ENCODE peak calls at places on chromosomes 2 and 18, in six cellular contexts. One of them, this sample, is unnamed.

GRCh38 chr18:32576296-32576916 is 105.7 kb upstream of the GAREM1 start:
- DNase-seq in T-helper 17 cell: no peak
- DNase-seq in psoas muscle: no peak
- DNase-seq in Caco-2: peak; percentile 2
- DNase-seq in endothelial cell of umbilical vein: peak; percentile 25
- DNase-seq in spleen: no peak
- DNase-seq in this sample: no peak

GRCh38 chr18:31603335-31603734 is 11.7 kb downstream of the TTR start:
- DNase-seq in T-helper 17 cell: no peak
- DNase-seq in psoas muscle: no peak
- DNase-seq in Caco-2: no peak
- DNase-seq in endothelial cell of umbilical vein: no peak
- DNase-seq in spleen: no peak
- DNase-seq in this sample: no peak

GRCh38 chr2:215528555-215528954 is 92.7 kb upstream of the FN1 start:
- DNase-seq in T-helper 17 cell: no peak
- DNase-seq in psoas muscle: no peak
- DNase-seq in Caco-2: no peak
- DNase-seq in endothelial cell of umbilical vein: peak; percentile 98
- DNase-seq in spleen: no peak
- DNase-seq in this sample: no peak

GRCh38 chr2:27622921-27623384 is 5.9 kb downstream of the CCDC121 start:
- DNase-seq in T-helper 17 cell: no peak
- DNase-seq in psoas muscle: no peak
- DNase-seq in Caco-2: no peak
- DNase-seq in endothelial cell of umbilical vein: peak; percentile 5
- DNase-seq in spleen: no peak
- DNase-seq in this sample: no peak

GRCh38 chr2:148704247-148704646 is 59.7 kb downstream of the EPC2 start:
- DNase-seq in T-helper 17 cell: no peak
- DNase-seq in psoas muscle: no peak
- DNase-seq in Caco-2: no peak
- DNase-seq in endothelial cell of umbilical vein: no peak
- DNase-seq in spleen: no peak
- DNase-seq in this sample: no peak

GRCh38 chr2:69082430-69082997 is 69.5 kb downstream of the ANTXR1 start:
- DNase-seq in T-helper 17 cell: no peak
- DNase-seq in psoas muscle: no peak
- DNase-seq in Caco-2: no peak
- DNase-seq in endothelial cell of umbilical vein: peak; percentile 87
- DNase-seq in spleen: no peak
- DNase-seq in this sample: no peak

GRCh38 chr2:190844700-190845410 is 35.8 kb upstream of the GLS start:
- DNase-seq in T-helper 17 cell: no peak
- DNase-seq in psoas muscle: no peak
- DNase-seq in Caco-2: no peak
- DNase-seq in endothelial cell of umbilical vein: no peak
- DNase-seq in spleen: no peak
- DNase-seq in this sample: no peak

GRCh38 chr2:70801607-70802263 is 11.3 kb upstream of the FIGLA start:
- DNase-seq in T-helper 17 cell: no peak
- DNase-seq in psoas muscle: no peak
- DNase-seq in Caco-2: no peak
- DNase-seq in endothelial cell of umbilical vein: no peak
- DNase-seq in spleen: no peak
- DNase-seq in this sample: no peak

GRCh38 chr2:207711750-207712487 is 479 bp downstream of the CCNYL1 start:
- DNase-seq in T-helper 17 cell: no peak
- DNase-seq in psoas muscle: peak; percentile 50
- DNase-seq in Caco-2: no peak
- DNase-seq in endothelial cell of umbilical vein: peak; percentile 55
- DNase-seq in spleen: peak; percentile 95
- DNase-seq in this sample: peak; percentile 76

GRCh38 chr2:240806459-240806858 is 13.6 kb downstream of the KIF1A start:
- DNase-seq in T-helper 17 cell: no peak
- DNase-seq in psoas muscle: no peak
- DNase-seq in Caco-2: no peak
- DNase-seq in endothelial cell of umbilical vein: no peak
- DNase-seq in spleen: no peak
- DNase-seq in this sample: no peak

GRCh38 chr18:37658894-37659293 is 93.3 kb upstream of the CELF4 start:
- DNase-seq in T-helper 17 cell: no peak
- DNase-seq in psoas muscle: no peak
- DNase-seq in Caco-2: no peak
- DNase-seq in endothelial cell of umbilical vein: no peak
- DNase-seq in spleen: no peak
- DNase-seq in this sample: no peak

GRCh38 chr2:576292-576691 is 100.9 kb downstream of the TMEM18 start:
- DNase-seq in T-helper 17 cell: no peak
- DNase-seq in psoas muscle: no peak
- DNase-seq in Caco-2: no peak
- DNase-seq in endothelial cell of umbilical vein: no peak
- DNase-seq in spleen: no peak
- DNase-seq in this sample: no peak

GRCh38 chr2:575030-575727 is 102.0 kb downstream of the TMEM18 start:
- DNase-seq in T-helper 17 cell: no peak
- DNase-seq in psoas muscle: no peak
- DNase-seq in Caco-2: no peak
- DNase-seq in endothelial cell of umbilical vein: no peak
- DNase-seq in spleen: no peak
- DNase-seq in this sample: no peak

GRCh38 chr2:573025-573424 is 104.2 kb downstream of the TMEM18 start:
- DNase-seq in T-helper 17 cell: no peak
- DNase-seq in psoas muscle: no peak
- DNase-seq in Caco-2: no peak
- DNase-seq in endothelial cell of umbilical vein: no peak
- DNase-seq in spleen: no peak
- DNase-seq in this sample: no peak

GRCh38 chr2:575728-576237 is 101.4 kb downstream of the TMEM18 start:
- DNase-seq in T-helper 17 cell: no peak
- DNase-seq in psoas muscle: no peak
- DNase-seq in Caco-2: no peak
- DNase-seq in endothelial cell of umbilical vein: no peak
- DNase-seq in spleen: no peak
- DNase-seq in this sample: no peak

DNA sequence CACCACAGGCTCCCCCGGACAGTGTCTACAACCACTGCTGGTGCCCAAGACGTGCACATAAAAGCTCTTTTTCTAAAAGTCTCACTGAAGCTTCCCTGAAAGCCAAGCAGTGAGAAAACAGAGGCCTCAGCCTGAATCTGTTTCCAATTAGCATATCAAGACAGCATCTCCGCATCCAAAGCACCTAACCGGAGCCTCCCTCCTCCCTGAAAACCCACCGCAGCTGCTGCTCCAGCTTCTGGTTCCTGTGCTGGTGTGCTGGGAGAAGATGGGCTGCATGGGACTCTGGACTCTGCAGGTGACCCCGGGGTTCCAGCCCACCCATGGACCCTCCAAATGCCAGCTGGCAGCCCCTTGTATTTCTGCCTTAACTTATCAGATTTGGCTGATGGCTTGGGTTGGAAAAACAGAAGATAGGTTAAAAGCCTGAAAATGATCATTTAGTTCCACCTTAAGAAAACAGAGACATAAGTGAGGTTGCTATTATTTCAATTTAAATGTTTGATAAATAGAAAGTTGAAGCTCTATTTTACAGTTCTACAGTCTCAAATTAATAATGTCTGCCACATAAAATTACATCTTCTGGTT is 103.3 kb downstream of the TMEM18 start:
- DNase-seq in T-helper 17 cell: no peak
- DNase-seq in psoas muscle: no peak
- DNase-seq in Caco-2: no peak
- DNase-seq in endothelial cell of umbilical vein: no peak
- DNase-seq in spleen: no peak
- DNase-seq in this sample: no peak
- H3K9me3 ChIP-seq in T-helper 17 cell: peaks cover 3% of the 10 kb centered on the region
- H3K9me3 ChIP-seq in psoas muscle: peaks cover 25% of the 10 kb centered on the region
- H3K9me3 ChIP-seq in Caco-2: peaks cover 4% of the 10 kb centered on the region
- H3K9me3 ChIP-seq in endothelial cell of umbilical vein: peaks cover 2% of the 10 kb centered on the region
- H3K9me3 ChIP-seq in spleen: peaks cover 39% of the 10 kb centered on the region
- H3K9me3 ChIP-seq in this sample: peaks cover 4% of the 10 kb centered on the region

GRCh38 chr18:73316513-73316912 is 448.7 kb upstream of the NETO1 start:
- DNase-seq in T-helper 17 cell: no peak
- DNase-seq in psoas muscle: no peak
- DNase-seq in Caco-2: no peak
- DNase-seq in endothelial cell of umbilical vein: no peak
- DNase-seq in spleen: no peak
- DNase-seq in this sample: no peak

GRCh38 chr18:73318732-73319479 is 451.1 kb upstream of the NETO1 start:
- DNase-seq in T-helper 17 cell: no peak
- DNase-seq in psoas muscle: no peak
- DNase-seq in Caco-2: no peak
- DNase-seq in endothelial cell of umbilical vein: no peak
- DNase-seq in spleen: no peak
- DNase-seq in this sample: no peak

GRCh38 chr18:73315381-73315780 is 447.6 kb upstream of the NETO1 start:
- DNase-seq in T-helper 17 cell: no peak
- DNase-seq in psoas muscle: no peak
- DNase-seq in Caco-2: no peak
- DNase-seq in endothelial cell of umbilical vein: no peak
- DNase-seq in spleen: no peak
- DNase-seq in this sample: no peak
- H3K9me3 ChIP-seq in T-helper 17 cell: no peaks in the 10 kb centered on the region
- H3K9me3 ChIP-seq in psoas muscle: no peaks in the 10 kb centered on the region
- H3K9me3 ChIP-seq in Caco-2: no peaks in the 10 kb centered on the region
- H3K9me3 ChIP-seq in endothelial cell of umbilical vein: peaks cover 3% of the 10 kb centered on the region
- H3K9me3 ChIP-seq in spleen: no peaks in the 10 kb centered on the region
- H3K9me3 ChIP-seq in this sample: no peaks in the 10 kb centered on the region

DNA sequence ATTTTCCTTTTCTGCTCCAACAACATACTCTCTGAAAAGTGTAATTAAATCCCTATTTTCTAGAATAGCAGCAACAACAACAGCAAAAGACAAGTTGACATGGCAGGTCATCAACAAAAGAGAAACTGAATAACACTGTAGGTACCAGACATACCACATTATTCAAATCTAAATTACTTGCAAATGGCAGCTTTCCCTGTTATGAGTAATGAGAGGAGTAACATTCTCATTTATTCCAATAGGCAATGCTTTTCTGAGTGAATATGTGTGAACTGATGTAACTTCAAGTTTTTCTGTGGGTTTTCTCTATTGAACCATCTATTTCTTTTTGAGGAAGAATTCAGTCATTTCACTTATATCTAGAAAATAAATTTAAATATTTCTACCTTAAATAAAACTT is 501.5 kb downstream of the TRIB2 start:
- DNase-seq in T-helper 17 cell: no peak
- DNase-seq in psoas muscle: no peak
- DNase-seq in Caco-2: no peak
- DNase-seq in endothelial cell of umbilical vein: no peak
- DNase-seq in spleen: no peak
- DNase-seq in this sample: no peak
- H3K9me3 ChIP-seq in T-helper 17 cell: no peaks in the 10 kb centered on the region
- H3K9me3 ChIP-seq in psoas muscle: no peaks in the 10 kb centered on the region
- H3K9me3 ChIP-seq in Caco-2: no peaks in the 10 kb centered on the region
- H3K9me3 ChIP-seq in endothelial cell of umbilical vein: peaks cover 2% of the 10 kb centered on the region
- H3K9me3 ChIP-seq in spleen: no peaks in the 10 kb centered on the region
- H3K9me3 ChIP-seq in this sample: no peaks in the 10 kb centered on the region

DNA sequence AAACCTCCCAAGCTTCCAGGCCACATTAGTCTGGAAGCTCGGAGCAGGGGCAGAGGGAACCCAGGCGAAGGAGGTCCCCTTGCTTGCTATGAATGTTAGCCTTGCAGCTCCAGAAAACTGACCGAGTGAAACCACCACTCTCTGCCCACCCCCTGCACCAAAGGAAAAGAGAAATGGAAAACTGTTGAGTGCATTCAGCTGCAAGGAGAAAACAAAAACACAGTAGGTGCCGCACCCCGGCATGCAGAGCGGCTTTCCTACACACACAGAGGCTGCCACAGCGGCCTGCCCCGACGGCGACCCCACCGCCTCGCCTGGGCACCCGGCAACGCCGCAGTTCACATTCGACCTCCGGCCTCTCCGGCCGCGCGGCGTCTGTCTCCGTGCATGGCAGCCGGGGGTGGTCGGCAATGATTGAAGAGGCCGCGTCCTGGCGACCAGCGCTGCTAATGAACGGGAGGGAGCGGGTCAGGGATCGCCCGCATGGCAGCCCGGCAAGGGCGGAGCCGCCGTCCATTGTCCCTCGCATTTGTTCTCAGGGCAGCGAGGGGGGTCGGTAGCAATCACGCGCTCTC is 417.1 kb upstream of the SALL3 start:
- DNase-seq in T-helper 17 cell: no peak
- DNase-seq in psoas muscle: no peak
- DNase-seq in Caco-2: no peak
- DNase-seq in endothelial cell of umbilical vein: no peak
- DNase-seq in spleen: no peak
- DNase-seq in this sample: no peak
- H3K9me3 ChIP-seq in T-helper 17 cell: no peaks in the 10 kb centered on the region
- H3K9me3 ChIP-seq in psoas muscle: no peaks in the 10 kb centered on the region
- H3K9me3 ChIP-seq in Caco-2: no peaks in the 10 kb centered on the region
- H3K9me3 ChIP-seq in endothelial cell of umbilical vein: peaks cover 3% of the 10 kb centered on the region
- H3K9me3 ChIP-seq in spleen: peaks cover 5% of the 10 kb centered on the region
- H3K9me3 ChIP-seq in this sample: no peaks in the 10 kb centered on the region

GRCh38 chr2:89763254-89763580 is 1071.7 kb downstream of the RPIA start:
- DNase-seq in T-helper 17 cell: no peak
- DNase-seq in psoas muscle: peak; percentile 15
- DNase-seq in Caco-2: no peak
- DNase-seq in endothelial cell of umbilical vein: no peak
- DNase-seq in spleen: peak; percentile 75
- DNase-seq in this sample: no peak
- H3K9me3 ChIP-seq in T-helper 17 cell: no peaks in the 10 kb centered on the region
- H3K9me3 ChIP-seq in psoas muscle: no peaks in the 10 kb centered on the region
- H3K9me3 ChIP-seq in Caco-2: no peaks in the 10 kb centered on the region
- H3K9me3 ChIP-seq in endothelial cell of umbilical vein: peaks cover 7% of the 10 kb centered on the region
- H3K9me3 ChIP-seq in spleen: peaks cover 16% of the 10 kb centered on the region
- H3K9me3 ChIP-seq in this sample: no peaks in the 10 kb centered on the region

GRCh38 chr2:145413261-145413660 is 893.3 kb upstream of the ZEB2 start:
- DNase-seq in T-helper 17 cell: no peak
- DNase-seq in psoas muscle: no peak
- DNase-seq in Caco-2: no peak
- DNase-seq in endothelial cell of umbilical vein: no peak
- DNase-seq in spleen: no peak
- DNase-seq in this sample: no peak
- H3K9me3 ChIP-seq in T-helper 17 cell: no peaks in the 10 kb centered on the region
- H3K9me3 ChIP-seq in psoas muscle: no peaks in the 10 kb centered on the region
- H3K9me3 ChIP-seq in Caco-2: no peaks in the 10 kb centered on the region
- H3K9me3 ChIP-seq in endothelial cell of umbilical vein: no peaks in the 10 kb centered on the region
- H3K9me3 ChIP-seq in spleen: no peaks in the 10 kb centered on the region
- H3K9me3 ChIP-seq in this sample: no peaks in the 10 kb centered on the region